ENCODE peak calls at places on chromosomes 13 and 19, in eight cellular contexts. T is lower lobe of right lung, Q is cardiac muscle cell, N is right atrium auricular region, D is endodermal cell, X is fibroblast of lung, G is dorsolateral prefrontal cortex, P is ovary. V is an unnamed sample.

GRCh38 chr13:111929036-111929616 is 137.8 kb upstream of the SOX1 start:
- DNase-seq in T (no peak), Q (no peak), N (no peak), D (peak), X (no peak), G (no peak), P (peak), V (no peak)

GRCh38 chr13:109415057-109415456 is 371.3 kb downstream of the IRS2 start:
- DNase-seq in T (no peak), Q (no peak), N (no peak), D (no peak), X (no peak), G (no peak), P (no peak), V (no peak)

GRCh38 chr19:41886761-41887710 is 4.1 kb downstream of the ARHGEF1 start:
- DNase-seq in T (no peak), Q (no peak), N (no peak), D (no peak), X (no peak), G (peak), P (no peak), V (no peak)

GRCh38 chr13:95833713-95834112 is 156.8 kb downstream of the DNAJC3 start:
- DNase-seq in T (no peak), Q (peak), N (no peak), D (no peak), X (peak), G (no peak), P (no peak), V (no peak)

GRCh38 chr13:36981156-36981743 is 17.9 kb downstream of the ALG5 start:
- DNase-seq in T (no peak), Q (peak), N (no peak), D (no peak), X (peak), G (no peak), P (no peak), V (peak)

GRCh38 chr19:51440846-51441409 is 17.3 kb downstream of the SIGLEC8 start:
- DNase-seq in T (no peak), Q (peak), N (no peak), D (no peak), X (no peak), G (no peak), P (no peak), V (no peak)

GRCh38 chr13:33218020-33218419 is 67.5 kb downstream of the STARD13 start:
- DNase-seq in T (no peak), Q (peak), N (no peak), D (peak), X (no peak), G (no peak), P (no peak), V (no peak)

GRCh38 chr19:53981408-53981998 is 9.9 kb upstream of the CACNG6 start:
- DNase-seq in T (no peak), Q (no peak), N (no peak), D (peak), X (no peak), G (no peak), P (no peak), V (no peak)

GRCh38 chr13:25874907-25875306 is 176.9 kb downstream of the SHISA2 start:
- DNase-seq in T (no peak), Q (no peak), N (no peak), D (no peak), X (no peak), G (no peak), P (no peak), V (no peak)

GRCh38 chr19:18500376-18500775 is 21.5 kb downstream of the ELL start:
- DNase-seq in T (no peak), Q (no peak), N (no peak), D (no peak), X (no peak), G (no peak), P (no peak), V (no peak)

GRCh38 chr19:49857834-49858590 is 7.1 kb downstream of the PTOV1 start:
- DNase-seq in T (no peak), Q (no peak), N (no peak), D (peak), X (no peak), G (no peak), P (peak), V (no peak)

GRCh38 chr13:84896128-84896527 is 903.1 kb downstream of the SLITRK6 start:
- DNase-seq in T (no peak), Q (peak), N (no peak), D (peak), X (peak), G (no peak), P (no peak), V (peak)

GRCh38 chr13:110989331-110989730 is 74.5 kb upstream of the ANKRD10 start:
- DNase-seq in T (no peak), Q (no peak), N (no peak), D (no peak), X (peak), G (no peak), P (no peak), V (no peak)

GRCh38 chr13:30978981-30979956 is 46.8 kb downstream of the TEX26 start:
- DNase-seq in T (peak), Q (peak), N (no peak), D (peak), X (no peak), G (no peak), P (no peak), V (no peak)

GRCh38 chr19:13215572-13216380 is 65.6 kb downstream of the IER2 start:
- DNase-seq in T (no peak), Q (peak), N (no peak), D (no peak), X (no peak), G (no peak), P (no peak), V (no peak)

GRCh38 chr13:30743319-30744055 is 8.1 kb downstream of the ALOX5AP start:
- DNase-seq in T (no peak), Q (peak), N (peak), D (no peak), X (peak), G (no peak), P (peak), V (peak)

GRCh38 chr13:21011378-21011777 is 50.0 kb downstream of the LATS2 start:
- DNase-seq in T (no peak), Q (no peak), N (no peak), D (no peak), X (no peak), G (no peak), P (no peak), V (no peak)

GRCh38 chr13:94169783-94170513 is 309.5 kb downstream of the DCT start:
- DNase-seq in T (no peak), Q (peak), N (no peak), D (peak), X (no peak), G (no peak), P (no peak), V (no peak)

GRCh38 chr19:4929186-4929585 is 19.9 kb downstream of the UHRF1 start:
- DNase-seq in T (no peak), Q (peak), N (no peak), D (no peak), X (no peak), G (peak), P (peak), V (no peak)

GRCh38 chr13:34842466-34842865 is 99.6 kb upstream of the NBEA start:
- DNase-seq in T (no peak), Q (no peak), N (no peak), D (no peak), X (no peak), G (no peak), P (no peak), V (no peak)

GRCh38 chr19:35288331-35288730 is 3.6 kb upstream of the MAG start:
- DNase-seq in T (no peak), Q (no peak), N (no peak), D (no peak), X (no peak), G (no peak), P (no peak), V (no peak)

GRCh38 chr19:45901432-45901903 is 945 bp downstream of the MYPOP start:
- DNase-seq in T (peak), Q (peak), N (peak), D (peak), X (peak), G (no peak), P (peak), V (no peak)

GRCh38 chr19:12975221-12975756 is 5.9 kb downstream of the DAND5 start:
- DNase-seq in T (no peak), Q (no peak), N (no peak), D (no peak), X (no peak), G (no peak), P (no peak), V (no peak)

GRCh38 chr19:18204394-18205179 is 745 bp upstream of the RAB3A start:
- DNase-seq in T (no peak), Q (no peak), N (no peak), D (peak), X (no peak), G (no peak), P (peak), V (no peak)

GRCh38 chr19:1774999-1775772 is 21.9 kb downstream of the ONECUT3 start:
- DNase-seq in T (no peak), Q (peak), N (no peak), D (peak), X (no peak), G (no peak), P (no peak), V (no peak)

GRCh38 chr13:44577236-44578063 is 1.3 kb upstream of the TSC22D1 start:
- DNase-seq in T (peak), Q (peak), N (peak), D (peak), X (peak), G (peak), P (peak), V (peak)

GRCh38 chr19:18294467-18294864 is 13.0 kb upstream of the JUND start:
- DNase-seq in T (peak), Q (no peak), N (no peak), D (peak), X (no peak), G (peak), P (peak), V (no peak)

GRCh38 chr13:76425930-76426329 is 460.3 kb downstream of the KCTD12 start:
- DNase-seq in T (no peak), Q (peak), N (no peak), D (no peak), X (peak), G (no peak), P (no peak), V (peak)

GRCh38 chr13:79810018-79810417 is 329.1 kb downstream of the NDFIP2 start:
- DNase-seq in T (no peak), Q (no peak), N (no peak), D (no peak), X (no peak), G (no peak), P (no peak), V (no peak)

GRCh38 chr13:99191900-99192399 is 8.7 kb upstream of the UBAC2 start:
- DNase-seq in T (no peak), Q (peak), N (peak), D (no peak), X (peak), G (no peak), P (no peak), V (peak)

GRCh38 chr19:51712461-51713081 is 11.2 kb downstream of the HAS1 start:
- DNase-seq in T (no peak), Q (peak), N (no peak), D (peak), X (peak), G (no peak), P (no peak), V (no peak)

GRCh38 chr19:45498411-45499195 is at the start of gene PPM1N:
- DNase-seq in T (no peak), Q (peak), N (no peak), D (peak), X (no peak), G (no peak), P (no peak), V (no peak)

GRCh38 chr19:3275068-3275582 is 50.7 kb downstream of the CELF5 start:
- DNase-seq in T (no peak), Q (no peak), N (no peak), D (no peak), X (no peak), G (no peak), P (no peak), V (no peak)

GRCh38 chr13:66617786-66618185 is 612.4 kb downstream of the PCDH9 start:
- DNase-seq in T (no peak), Q (no peak), N (no peak), D (no peak), X (no peak), G (no peak), P (no peak), V (no peak)

GRCh38 chr13:104809483-104809882 is 1726.0 kb downstream of the EFNB2 start:
- DNase-seq in T (no peak), Q (peak), N (no peak), D (no peak), X (peak), G (no peak), P (no peak), V (no peak)

GRCh38 chr13:78978381-78978998 is 319.5 kb upstream of the OBI1 start:
- DNase-seq in T (no peak), Q (peak), N (no peak), D (peak), X (peak), G (peak), P (no peak), V (peak)

GRCh38 chr19:14138576-14139265 is 2.3 kb upstream of the ASF1B start:
- DNase-seq in T (no peak), Q (peak), N (no peak), D (no peak), X (peak), G (no peak), P (no peak), V (no peak)

GRCh38 chr13:80189889-80190597 is 150.9 kb downstream of the SPRY2 start:
- DNase-seq in T (no peak), Q (no peak), N (no peak), D (no peak), X (no peak), G (no peak), P (no peak), V (no peak)

GRCh38 chr13:113273856-113274590 is 23.0 kb upstream of the LAMP1 start:
- DNase-seq in T (peak), Q (peak), N (no peak), D (no peak), X (peak), G (peak), P (no peak), V (no peak)

GRCh38 chr13:19161308-19161707 is 20.3 kb downstream of the TUBA3C start:
- DNase-seq in T (no peak), Q (no peak), N (no peak), D (no peak), X (no peak), G (no peak), P (no peak), V (no peak)

GRCh38 chr19:11390359-11390758 is 6.2 kb upstream of the EPOR start:
- DNase-seq in T (no peak), Q (no peak), N (no peak), D (no peak), X (no peak), G (no peak), P (no peak), V (no peak)

GRCh38 chr19:11383706-11384048 is 437 bp downstream of the EPOR start:
- DNase-seq in T (no peak), Q (no peak), N (no peak), D (no peak), X (no peak), G (no peak), P (no peak), V (no peak)

GRCh38 chr19:11384778-11385129 is 640 bp upstream of the EPOR start:
- DNase-seq in T (no peak), Q (no peak), N (no peak), D (no peak), X (no peak), G (no peak), P (no peak), V (no peak)

GRCh38 chr19:11390933-11391680 is 7.0 kb upstream of the EPOR start:
- DNase-seq in T (no peak), Q (no peak), N (no peak), D (peak), X (no peak), G (no peak), P (no peak), V (no peak)

DNA sequence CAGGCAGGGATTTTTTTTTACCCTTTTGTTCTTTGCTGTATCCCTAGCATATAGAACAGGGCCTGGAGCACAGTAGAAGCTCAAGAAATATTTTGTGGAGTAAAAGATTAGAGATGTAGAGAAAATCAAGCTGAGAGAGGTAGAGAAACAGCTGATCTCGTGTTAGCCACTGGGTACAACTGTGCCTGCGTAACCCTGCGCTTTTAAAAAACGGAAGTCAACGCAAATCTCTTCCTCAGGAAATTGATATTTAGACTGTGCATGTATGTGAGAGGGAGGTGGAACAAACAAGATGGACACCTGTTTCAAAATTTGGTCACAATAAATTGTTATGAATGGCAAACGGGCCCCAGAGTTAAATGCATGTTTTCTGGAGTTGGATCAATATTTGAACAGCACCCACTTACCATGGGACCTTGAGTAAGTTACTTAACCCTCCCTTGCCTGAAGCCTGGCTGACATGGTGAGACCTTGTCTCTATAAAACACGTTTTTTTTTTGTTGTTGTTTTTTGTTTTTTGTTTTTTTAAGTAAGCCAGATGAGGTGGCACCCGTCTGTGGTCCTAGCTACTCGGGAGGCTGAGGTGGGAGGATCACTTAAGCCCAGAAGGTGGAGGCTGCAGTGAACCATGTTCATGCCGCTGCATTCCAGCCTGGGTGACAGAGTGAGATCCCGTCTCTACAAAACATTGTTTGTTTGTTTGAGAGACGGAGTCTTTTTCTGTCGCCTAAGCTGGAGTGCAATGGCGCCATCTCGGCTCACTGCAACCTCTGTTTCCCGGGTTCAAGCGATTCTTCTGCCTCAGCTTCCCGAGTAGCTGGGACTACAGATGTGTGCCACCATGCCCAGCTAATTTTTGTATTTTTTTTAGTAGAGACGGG is 3.3 kb upstream of the EPOR start:
- DNase-seq in T (no peak), Q (no peak), N (no peak), D (no peak), X (no peak), G (no peak), P (no peak), V (no peak)
- H3K27ac ChIP-seq in T (peak), Q (no peak), N (no peak), D (no peak), X (no peak), G (no peak), P (no peak), V (no peak)

GRCh38 chr13:73544175-73544574 is 485.4 kb downstream of the KLF5 start:
- DNase-seq in T (no peak), Q (no peak), N (no peak), D (no peak), X (no peak), G (no peak), P (no peak), V (no peak)
- TF ChIP-seq CTCF in T (no peak), Q (no peak), N (no peak), D (peak), X (no peak), G (no peak), P (no peak), V (no peak)

GRCh38 chr19:16259385-16260159 is 61.9 kb downstream of the AP1M1 start:
- DNase-seq in T (no peak), Q (no peak), N (no peak), D (no peak), X (no peak), G (no peak), P (no peak), V (no peak)
- H3K27ac ChIP-seq in T (peak), Q (no peak), N (peak), D (no peak), X (no peak), G (peak), P (no peak), V (no peak)

GRCh38 chr13:47837906-47838305 is 163.2 kb downstream of the SUCLA2 start:
- DNase-seq in T (no peak), Q (no peak), N (no peak), D (no peak), X (no peak), G (no peak), P (no peak), V (no peak)
- TF ChIP-seq CTCF in T (no peak), Q (no peak), N (no peak), D (no peak), X (no peak), G (no peak), P (no peak), V (no peak)

GRCh38 chr19:47229674-47230121 is 1.3 kb downstream of the BBC3 start:
- DNase-seq in T (no peak), Q (no peak), N (no peak), D (peak), X (peak), G (no peak), P (no peak), V (no peak)
- H3K27ac ChIP-seq in T (peak), Q (peak), N (peak), D (no peak), X (peak), G (peak), P (peak), V (peak)

V was measured in AG04450.